ENCODE peak calls at places on chromosomes 7 and 10, in six cellular contexts. One of them, this sample, is unnamed.

GRCh38 chr10:97673736-97674525 is 13.1 kb downstream of the AVPI1 start:
- DNase-seq in DND-41: peak; percentile 34
- DNase-seq in PC-3: peak; percentile 59
- DNase-seq in prostate gland: no peak
- DNase-seq in left ventricle myocardium inferior: no peak
- DNase-seq in astrocyte of the spinal cord: peak; percentile 52
- DNase-seq in this sample: no peak

GRCh38 chr7:146414373-146414772 is 297.8 kb downstream of the CNTNAP2 start:
- DNase-seq in DND-41: no peak
- DNase-seq in PC-3: no peak
- DNase-seq in prostate gland: no peak
- DNase-seq in left ventricle myocardium inferior: no peak
- DNase-seq in astrocyte of the spinal cord: no peak
- DNase-seq in this sample: no peak

GRCh38 chr7:123657304-123657685 is 1.6 kb downstream of the LMOD2 start:
- DNase-seq in DND-41: no peak
- DNase-seq in PC-3: no peak
- DNase-seq in prostate gland: no peak
- DNase-seq in left ventricle myocardium inferior: peak; percentile 24
- DNase-seq in astrocyte of the spinal cord: no peak
- DNase-seq in this sample: no peak

GRCh38 chr10:102649770-102650654 is 5.7 kb downstream of the TRIM8 start:
- DNase-seq in DND-41: no peak
- DNase-seq in PC-3: no peak
- DNase-seq in prostate gland: no peak
- DNase-seq in left ventricle myocardium inferior: no peak
- DNase-seq in astrocyte of the spinal cord: no peak
- DNase-seq in this sample: no peak

GRCh38 chr7:139823855-139824670 is 5.0 kb upstream of the TBXAS1 start:
- DNase-seq in DND-41: no peak
- DNase-seq in PC-3: no peak
- DNase-seq in prostate gland: no peak
- DNase-seq in left ventricle myocardium inferior: no peak
- DNase-seq in astrocyte of the spinal cord: no peak
- DNase-seq in this sample: no peak

GRCh38 chr10:3057946-3058345 is 9.4 kb upstream of the PFKP start:
- DNase-seq in DND-41: no peak
- DNase-seq in PC-3: no peak
- DNase-seq in prostate gland: no peak
- DNase-seq in left ventricle myocardium inferior: no peak
- DNase-seq in astrocyte of the spinal cord: no peak
- DNase-seq in this sample: no peak

GRCh38 chr7:37408241-37408884 is 40.3 kb downstream of the ELMO1 start:
- DNase-seq in DND-41: no peak
- DNase-seq in PC-3: no peak
- DNase-seq in prostate gland: no peak
- DNase-seq in left ventricle myocardium inferior: no peak
- DNase-seq in astrocyte of the spinal cord: no peak
- DNase-seq in this sample: no peak

GRCh38 chr7:133040617-133041016 is 41.3 kb downstream of the CHCHD3 start:
- DNase-seq in DND-41: no peak
- DNase-seq in PC-3: no peak
- DNase-seq in prostate gland: no peak
- DNase-seq in left ventricle myocardium inferior: no peak
- DNase-seq in astrocyte of the spinal cord: no peak
- DNase-seq in this sample: no peak

GRCh38 chr7:18610331-18610948 is 114.9 kb downstream of the HDAC9 start:
- DNase-seq in DND-41: no peak
- DNase-seq in PC-3: peak; percentile 60
- DNase-seq in prostate gland: no peak
- DNase-seq in left ventricle myocardium inferior: no peak
- DNase-seq in astrocyte of the spinal cord: peak; percentile 19
- DNase-seq in this sample: no peak

GRCh38 chr7:33868151-33868550 is 37.2 kb upstream of the BMPER start:
- DNase-seq in DND-41: no peak
- DNase-seq in PC-3: peak; percentile 31
- DNase-seq in prostate gland: no peak
- DNase-seq in left ventricle myocardium inferior: no peak
- DNase-seq in astrocyte of the spinal cord: no peak
- DNase-seq in this sample: no peak

GRCh38 chr10:15245530-15245929 is 77.0 kb upstream of the NMT2 start:
- DNase-seq in DND-41: peak; percentile 56
- DNase-seq in PC-3: no peak
- DNase-seq in prostate gland: no peak
- DNase-seq in left ventricle myocardium inferior: no peak
- DNase-seq in astrocyte of the spinal cord: no peak
- DNase-seq in this sample: no peak

GRCh38 chr10:32938554-32939061 is 19.4 kb downstream of the ITGB1 start:
- DNase-seq in DND-41: no peak
- DNase-seq in PC-3: no peak
- DNase-seq in prostate gland: no peak
- DNase-seq in left ventricle myocardium inferior: peak; percentile 27
- DNase-seq in astrocyte of the spinal cord: no peak
- DNase-seq in this sample: no peak

GRCh38 chr7:11831727-11832495 is at the start of gene THSD7A:
- DNase-seq in DND-41: no peak
- DNase-seq in PC-3: peak; percentile 56
- DNase-seq in prostate gland: no peak
- DNase-seq in left ventricle myocardium inferior: peak; percentile 42
- DNase-seq in astrocyte of the spinal cord: peak; percentile 51
- DNase-seq in this sample: no peak

DNA sequence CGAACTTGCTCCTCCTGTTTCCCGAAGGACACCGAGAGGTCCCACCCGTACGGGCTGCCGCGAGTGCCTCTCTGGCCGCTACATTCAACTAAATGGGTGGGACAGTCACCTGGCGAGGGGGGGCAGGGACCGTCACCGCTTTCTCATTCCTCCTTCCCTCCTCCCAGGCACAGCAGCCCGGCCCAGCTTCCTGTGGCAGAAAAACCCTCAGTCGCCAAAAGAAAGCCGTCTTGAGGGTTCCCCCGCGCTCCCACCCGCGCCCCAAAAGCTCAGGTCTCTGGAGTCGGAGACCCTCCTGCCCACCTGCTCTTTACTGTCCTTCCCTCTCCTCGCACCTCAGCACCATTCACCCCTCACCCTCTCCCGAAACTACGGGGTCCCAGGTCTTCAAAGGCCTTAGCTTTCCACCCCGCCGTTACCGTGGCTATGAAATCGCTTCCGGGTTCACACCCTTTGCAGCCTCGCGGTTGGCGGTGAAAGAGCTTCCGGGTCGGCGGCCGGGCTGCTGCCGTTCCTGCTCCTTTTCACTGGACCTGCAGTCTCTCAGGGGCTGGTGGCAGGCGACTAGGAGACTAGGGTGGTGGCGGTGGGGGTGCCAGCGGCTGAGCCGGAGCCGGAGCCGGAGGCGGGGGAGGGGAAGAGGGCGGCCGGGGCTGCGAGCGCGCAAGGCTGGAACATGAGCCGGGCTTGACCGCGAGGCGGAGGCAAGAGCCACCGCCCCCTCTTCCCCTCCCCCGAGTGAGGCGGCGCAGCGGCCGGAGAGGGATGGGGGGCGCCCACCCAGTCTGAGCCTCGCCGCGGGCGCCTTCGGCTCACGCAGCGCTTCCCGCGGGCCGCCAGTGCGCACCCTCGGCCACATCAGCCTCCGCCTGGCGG is at the start of the genes ANKIB1 and KRIT1:
- DNase-seq in DND-41: peak; percentile 91
- DNase-seq in PC-3: peak; percentile 83
- DNase-seq in prostate gland: peak; percentile 83
- DNase-seq in left ventricle myocardium inferior: peak; percentile 87
- DNase-seq in astrocyte of the spinal cord: peak; percentile 82
- DNase-seq in this sample: peak; percentile 59
- TF ChIP-seq CTCF in DND-41: peak; percentile 12
- TF ChIP-seq CTCF in PC-3: no peak
- TF ChIP-seq CTCF in prostate gland: no peak
- TF ChIP-seq CTCF in left ventricle myocardium inferior: peak; percentile 51
- TF ChIP-seq CTCF in astrocyte of the spinal cord: peak; percentile 22
- TF ChIP-seq CTCF in this sample: no peak

GRCh38 chr10:99522511-99523250 is 10.1 kb upstream of the NKX2-3 start:
- DNase-seq in DND-41: no peak
- DNase-seq in PC-3: no peak
- DNase-seq in prostate gland: no peak
- DNase-seq in left ventricle myocardium inferior: no peak
- DNase-seq in astrocyte of the spinal cord: no peak
- DNase-seq in this sample: no peak
- H3K4me3 ChIP-seq in DND-41: no peak overlapping the region
- H3K4me3 ChIP-seq in PC-3: no peak overlapping the region
- H3K4me3 ChIP-seq in prostate gland: no peak overlapping the region
- H3K4me3 ChIP-seq in left ventricle myocardium inferior: no peak overlapping the region
- H3K4me3 ChIP-seq in astrocyte of the spinal cord: no peak overlapping the region
- H3K4me3 ChIP-seq in this sample: no peak overlapping the region

GRCh38 chr10:120186506-120186905 is 270.5 kb upstream of the PLPP4 start:
- DNase-seq in DND-41: no peak
- DNase-seq in PC-3: no peak
- DNase-seq in prostate gland: no peak
- DNase-seq in left ventricle myocardium inferior: no peak
- DNase-seq in astrocyte of the spinal cord: no peak
- DNase-seq in this sample: no peak

GRCh38 chr10:120181154-120181553 is 275.9 kb upstream of the PLPP4 start:
- DNase-seq in DND-41: no peak
- DNase-seq in PC-3: no peak
- DNase-seq in prostate gland: no peak
- DNase-seq in left ventricle myocardium inferior: no peak
- DNase-seq in astrocyte of the spinal cord: no peak
- DNase-seq in this sample: no peak

GRCh38 chr10:120182431-120182830 is 274.6 kb upstream of the PLPP4 start:
- DNase-seq in DND-41: no peak
- DNase-seq in PC-3: no peak
- DNase-seq in prostate gland: no peak
- DNase-seq in left ventricle myocardium inferior: no peak
- DNase-seq in astrocyte of the spinal cord: no peak
- DNase-seq in this sample: no peak

GRCh38 chr10:120183546-120183945 is 273.5 kb upstream of the PLPP4 start:
- DNase-seq in DND-41: no peak
- DNase-seq in PC-3: no peak
- DNase-seq in prostate gland: no peak
- DNase-seq in left ventricle myocardium inferior: no peak
- DNase-seq in astrocyte of the spinal cord: no peak
- DNase-seq in this sample: no peak

DNA sequence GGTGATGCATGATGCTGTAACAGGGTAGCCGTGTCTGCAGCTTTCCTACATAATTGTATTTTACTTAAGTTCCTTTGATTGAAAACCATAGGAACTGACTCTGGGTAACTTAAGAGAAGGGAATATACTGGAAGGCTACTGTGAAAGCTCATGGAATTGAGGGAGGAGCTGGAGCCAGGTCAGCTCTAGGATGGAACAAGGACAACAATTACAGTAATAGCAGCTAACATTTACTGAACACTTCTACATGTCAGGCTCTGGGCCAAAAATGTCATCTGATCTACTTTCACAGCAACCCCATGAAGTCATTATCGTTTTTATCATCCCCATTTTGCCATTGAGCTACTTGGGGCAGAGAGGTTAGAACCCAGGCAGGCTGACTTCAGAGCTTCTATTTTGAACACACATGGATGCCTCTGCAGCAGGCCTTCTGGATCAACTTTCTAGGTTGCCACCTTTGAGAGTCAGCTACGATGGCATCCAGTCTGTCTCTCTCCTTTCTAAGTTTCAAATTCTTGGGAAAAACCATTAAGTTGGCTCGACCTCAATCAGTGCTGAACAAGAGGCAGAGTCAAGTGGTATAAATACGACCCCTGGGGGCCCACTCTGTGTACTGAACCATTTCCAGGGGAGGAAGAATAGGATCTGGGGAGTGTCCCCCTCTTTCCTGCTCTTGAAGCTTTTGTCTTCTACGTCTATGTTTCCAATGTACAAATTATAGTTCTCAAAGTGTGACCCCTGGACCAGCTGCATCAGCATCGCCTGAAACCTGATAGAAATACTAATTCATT is 272.3 kb upstream of the PLPP4 start:
- DNase-seq in DND-41: no peak
- DNase-seq in PC-3: no peak
- DNase-seq in prostate gland: no peak
- DNase-seq in left ventricle myocardium inferior: no peak
- DNase-seq in astrocyte of the spinal cord: no peak
- DNase-seq in this sample: no peak
- TF ChIP-seq CTCF in DND-41: peak; percentile 8
- TF ChIP-seq CTCF in PC-3: no peak
- TF ChIP-seq CTCF in prostate gland: no peak
- TF ChIP-seq CTCF in left ventricle myocardium inferior: no peak
- TF ChIP-seq CTCF in astrocyte of the spinal cord: no peak
- TF ChIP-seq CTCF in this sample: no peak

GRCh38 chr7:128941946-128942526 is 4.3 kb downstream of the IRF5 start:
- DNase-seq in DND-41: no peak
- DNase-seq in PC-3: no peak
- DNase-seq in prostate gland: no peak
- DNase-seq in left ventricle myocardium inferior: no peak
- DNase-seq in astrocyte of the spinal cord: no peak
- DNase-seq in this sample: no peak

GRCh38 chr7:128939861-128940410 is 2.2 kb downstream of the IRF5 start:
- DNase-seq in DND-41: no peak
- DNase-seq in PC-3: no peak
- DNase-seq in prostate gland: no peak
- DNase-seq in left ventricle myocardium inferior: no peak
- DNase-seq in astrocyte of the spinal cord: no peak
- DNase-seq in this sample: no peak

GRCh38 chr7:128939075-128939860 is 1.5 kb downstream of the IRF5 start:
- DNase-seq in DND-41: no peak
- DNase-seq in PC-3: no peak
- DNase-seq in prostate gland: no peak
- DNase-seq in left ventricle myocardium inferior: no peak
- DNase-seq in astrocyte of the spinal cord: no peak
- DNase-seq in this sample: no peak

GRCh38 chr7:128941323-128941890 is 3.7 kb downstream of the IRF5 start:
- DNase-seq in DND-41: no peak
- DNase-seq in PC-3: no peak
- DNase-seq in prostate gland: no peak
- DNase-seq in left ventricle myocardium inferior: no peak
- DNase-seq in astrocyte of the spinal cord: no peak
- DNase-seq in this sample: no peak

GRCh38 chr7:128940494-128941322 is 3.0 kb downstream of the IRF5 start:
- DNase-seq in DND-41: no peak
- DNase-seq in PC-3: no peak
- DNase-seq in prostate gland: no peak
- DNase-seq in left ventricle myocardium inferior: peak; percentile 66
- DNase-seq in astrocyte of the spinal cord: no peak
- DNase-seq in this sample: no peak
- H3K4me3 ChIP-seq in DND-41: no peak overlapping the region
- H3K4me3 ChIP-seq in PC-3: no peak overlapping the region
- H3K4me3 ChIP-seq in prostate gland: no peak overlapping the region
- H3K4me3 ChIP-seq in left ventricle myocardium inferior: peak overlapping the region; percentile 30
- H3K4me3 ChIP-seq in astrocyte of the spinal cord: no peak overlapping the region
- H3K4me3 ChIP-seq in this sample: no peak overlapping the region